ENCODE peak calls at places on chromosome 2, in six cellular contexts. One of them, this sample, is unnamed.

GRCh38 chr2:232214053-232214452 is 164.5 kb upstream of the ALPP start:
- DNase-seq in CD8-positive, alpha-beta memory T cell: no peak
- DNase-seq in A673: no peak
- DNase-seq in cardiac fibroblast: no peak
- DNase-seq in heart left ventricle: no peak
- DNase-seq in cardiac muscle cell: no peak
- DNase-seq in this sample: peak

GRCh38 chr2:165793161-165793778 is 777 bp downstream of the GALNT3 start:
- DNase-seq in CD8-positive, alpha-beta memory T cell: no peak
- DNase-seq in A673: no peak
- DNase-seq in cardiac fibroblast: no peak
- DNase-seq in heart left ventricle: peak
- DNase-seq in cardiac muscle cell: no peak
- DNase-seq in this sample: no peak

GRCh38 chr2:71807969-71808451 is 339.7 kb downstream of the CYP26B1 start:
- DNase-seq in CD8-positive, alpha-beta memory T cell: no peak
- DNase-seq in A673: no peak
- DNase-seq in cardiac fibroblast: peak
- DNase-seq in heart left ventricle: peak
- DNase-seq in cardiac muscle cell: peak
- DNase-seq in this sample: no peak

GRCh38 chr2:138814123-138814883 is 34.1 kb upstream of the NXPH2 start:
- DNase-seq in CD8-positive, alpha-beta memory T cell: no peak
- DNase-seq in A673: peak
- DNase-seq in cardiac fibroblast: peak
- DNase-seq in heart left ventricle: no peak
- DNase-seq in cardiac muscle cell: no peak
- DNase-seq in this sample: no peak

GRCh38 chr2:10932345-10933151 is 20.8 kb downstream of the KCNF1 start:
- DNase-seq in CD8-positive, alpha-beta memory T cell: no peak
- DNase-seq in A673: peak
- DNase-seq in cardiac fibroblast: no peak
- DNase-seq in heart left ventricle: no peak
- DNase-seq in cardiac muscle cell: no peak
- DNase-seq in this sample: peak

GRCh38 chr2:101860157-101860556 is 131.6 kb upstream of the IL1R2 start:
- DNase-seq in CD8-positive, alpha-beta memory T cell: no peak
- DNase-seq in A673: no peak
- DNase-seq in cardiac fibroblast: no peak
- DNase-seq in heart left ventricle: no peak
- DNase-seq in cardiac muscle cell: no peak
- DNase-seq in this sample: no peak

GRCh38 chr2:100470898-100471514 is 724 bp downstream of the NMS start:
- DNase-seq in CD8-positive, alpha-beta memory T cell: no peak
- DNase-seq in A673: peak
- DNase-seq in cardiac fibroblast: peak
- DNase-seq in heart left ventricle: no peak
- DNase-seq in cardiac muscle cell: peak
- DNase-seq in this sample: peak

GRCh38 chr2:121567957-121568409 is 37.3 kb downstream of the RNU4ATAC start:
- DNase-seq in CD8-positive, alpha-beta memory T cell: no peak
- DNase-seq in A673: no peak
- DNase-seq in cardiac fibroblast: no peak
- DNase-seq in heart left ventricle: no peak
- DNase-seq in cardiac muscle cell: no peak
- DNase-seq in this sample: no peak

GRCh38 chr2:10404324-10405143 is 43.6 kb downstream of the ODC1 start:
- DNase-seq in CD8-positive, alpha-beta memory T cell: no peak
- DNase-seq in A673: no peak
- DNase-seq in cardiac fibroblast: peak
- DNase-seq in heart left ventricle: no peak
- DNase-seq in cardiac muscle cell: no peak
- DNase-seq in this sample: no peak

GRCh38 chr2:232513389-232513788 is 6.8 kb upstream of the PRSS56 start:
- DNase-seq in CD8-positive, alpha-beta memory T cell: no peak
- DNase-seq in A673: no peak
- DNase-seq in cardiac fibroblast: no peak
- DNase-seq in heart left ventricle: no peak
- DNase-seq in cardiac muscle cell: no peak
- DNase-seq in this sample: no peak

GRCh38 chr2:197514754-197515153 is 1.1 kb upstream of the MOB4 start:
- DNase-seq in CD8-positive, alpha-beta memory T cell: no peak
- DNase-seq in A673: no peak
- DNase-seq in cardiac fibroblast: no peak
- DNase-seq in heart left ventricle: no peak
- DNase-seq in cardiac muscle cell: no peak
- DNase-seq in this sample: no peak
- H3K4me3 ChIP-seq in CD8-positive, alpha-beta memory T cell: peak
- H3K4me3 ChIP-seq in A673: peak
- H3K4me3 ChIP-seq in cardiac fibroblast: no peak
- H3K4me3 ChIP-seq in heart left ventricle: peak
- H3K4me3 ChIP-seq in cardiac muscle cell: peak
- H3K4me3 ChIP-seq in this sample: peak

DNA sequence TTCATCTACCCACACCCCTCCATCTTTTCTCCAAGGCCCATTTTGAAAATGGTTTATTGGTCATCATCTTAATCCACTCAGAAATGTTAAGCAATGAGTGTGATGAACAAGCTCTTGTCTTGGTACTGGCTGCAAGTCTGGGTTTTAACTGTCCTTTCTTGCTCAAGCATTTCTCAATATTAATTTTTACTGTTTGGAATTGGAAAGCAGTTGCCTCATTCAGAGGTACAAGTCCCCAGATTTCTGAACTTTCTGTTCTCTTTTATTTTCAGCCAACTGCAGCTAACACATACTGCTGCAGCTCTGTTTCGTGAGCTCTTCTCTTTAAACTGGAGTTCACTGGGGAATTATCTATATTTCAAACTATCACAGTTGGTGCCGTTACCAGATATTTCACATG is 99.4 kb upstream of the TEX51 start:
- DNase-seq in CD8-positive, alpha-beta memory T cell: no peak
- DNase-seq in A673: no peak
- DNase-seq in cardiac fibroblast: no peak
- DNase-seq in heart left ventricle: no peak
- DNase-seq in cardiac muscle cell: no peak
- DNase-seq in this sample: no peak
- H3K4me3 ChIP-seq in CD8-positive, alpha-beta memory T cell: no peak
- H3K4me3 ChIP-seq in A673: no peak
- H3K4me3 ChIP-seq in cardiac fibroblast: no peak
- H3K4me3 ChIP-seq in heart left ventricle: no peak
- H3K4me3 ChIP-seq in cardiac muscle cell: no peak
- H3K4me3 ChIP-seq in this sample: no peak

GRCh38 chr2:127423880-127424279 is 5.7 kb downstream of the PROC start:
- DNase-seq in CD8-positive, alpha-beta memory T cell: no peak
- DNase-seq in A673: peak
- DNase-seq in cardiac fibroblast: no peak
- DNase-seq in heart left ventricle: no peak
- DNase-seq in cardiac muscle cell: no peak
- DNase-seq in this sample: no peak
- H3K4me3 ChIP-seq in CD8-positive, alpha-beta memory T cell: no peak
- H3K4me3 ChIP-seq in A673: peak
- H3K4me3 ChIP-seq in cardiac fibroblast: no peak
- H3K4me3 ChIP-seq in heart left ventricle: no peak
- H3K4me3 ChIP-seq in cardiac muscle cell: peak
- H3K4me3 ChIP-seq in this sample: no peak

GRCh38 chr2:222239945-222240675 is 58.7 kb downstream of the PAX3 start:
- DNase-seq in CD8-positive, alpha-beta memory T cell: no peak
- DNase-seq in A673: no peak
- DNase-seq in cardiac fibroblast: no peak
- DNase-seq in heart left ventricle: no peak
- DNase-seq in cardiac muscle cell: no peak
- DNase-seq in this sample: no peak
- H3K4me3 ChIP-seq in CD8-positive, alpha-beta memory T cell: no peak
- H3K4me3 ChIP-seq in A673: no peak
- H3K4me3 ChIP-seq in cardiac fibroblast: no peak
- H3K4me3 ChIP-seq in heart left ventricle: no peak
- H3K4me3 ChIP-seq in cardiac muscle cell: peak
- H3K4me3 ChIP-seq in this sample: no peak